ENCODE peak calls at places on chromosome 14, in ten cellular contexts. Y, T, A, L, H, X, G, F, J and U are unnamed samples.

GRCh38 chr14:48582938-48583337 is 907.5 kb upstream of the MDGA2 start:
- ATAC-seq in G (no peak), Y (no peak), L (no peak), T (no peak), H (no peak), X (no peak), J (no peak), F (no peak), A (no peak), U (no peak)

GRCh38 chr14:91884664-91885063 is 17.3 kb upstream of the TC2N start:
- ATAC-seq in T (no peak), X (no peak), J (no peak), H (no peak), F (peak; percentile 42), Y (no peak), A (no peak), L (no peak), G (no peak), U (no peak)

GRCh38 chr14:53380041-53380440 is 226.9 kb upstream of the DDHD1 start:
- ATAC-seq in X (no peak), F (no peak), H (no peak), T (no peak), A (no peak), J (no peak), Y (no peak), L (no peak), G (no peak), U (no peak)

GRCh38 chr14:65329911-65330310 is 82.6 kb upstream of the FUT8 start:
- ATAC-seq in A (no peak), G (no peak), X (no peak), H (peak; percentile 41), Y (no peak), T (no peak), F (no peak), L (no peak), J (no peak), U (no peak)

GRCh38 chr14:73452341-73453191 is 5.8 kb downstream of the NUMB start:
- ATAC-seq in X (no peak), F (no peak), A (no peak), J (no peak), L (peak; percentile 45), Y (no peak), G (no peak), T (no peak), H (peak; percentile 47), U (no peak)

GRCh38 chr14:105989746-105990302 is 463.4 kb downstream of the TMEM121 start:
- ATAC-seq in F (no peak), X (peak; percentile 38), H (no peak), L (peak; percentile 91), Y (peak; percentile 95), G (no peak), A (no peak), J (no peak), T (peak; percentile 77), U (peak; percentile 85)

GRCh38 chr14:67186789-67187188 is 2.5 kb upstream of the GARIN2 start:
- ATAC-seq in G (no peak), H (peak; percentile 42), T (no peak), X (no peak), J (no peak), Y (peak; percentile 71), A (peak; percentile 63), F (no peak), L (peak; percentile 63), U (peak; percentile 46)

GRCh38 chr14:44833376-44833775 is 128.4 kb downstream of the KLHL28 start:
- ATAC-seq in F (no peak), Y (no peak), H (no peak), A (no peak), L (no peak), G (no peak), X (no peak), J (no peak), T (no peak), U (no peak)

GRCh38 chr14:31263485-31264133 is 56.0 kb upstream of the HECTD1 start:
- ATAC-seq in F (peak; percentile 89), X (no peak), J (no peak), H (peak; percentile 21), T (no peak), Y (no peak), G (peak; percentile 84), L (no peak), A (peak; percentile 73), U (no peak)